ENCODE peak calls at places on chromosome 19, in five cellular contexts. M is neural progenitor cell, Y is HCT116, R is hepatocyte, Q is MM.1S. K is an unnamed sample.

GRCh38 chr19:41232686-41233085 is 13.7 kb downstream of the AXL start:
- DNase-seq in M (no peak), Y (no peak), Q (no peak), R (no peak), K (no peak)

GRCh38 chr19:17779281-17779930 is 15.5 kb upstream of the B3GNT3 start:
- DNase-seq in R (peak; percentile 34), M (peak; percentile 81), Y (peak; percentile 93), Q (no peak), K (peak; percentile 79)

GRCh38 chr19:3397266-3398022 is 31.1 kb downstream of the NFIC start:
- DNase-seq in R (no peak), Y (peak; percentile 21), Q (no peak), M (peak; percentile 30), K (peak; percentile 17)

GRCh38 chr19:45507864-45508680 is 793 bp downstream of the VASP start:
- DNase-seq in M (peak; percentile 57), R (peak; percentile 86), Q (no peak), Y (no peak), K (peak; percentile 54)

GRCh38 chr19:10000171-10000826 is 10.0 kb downstream of the COL5A3 start:
- DNase-seq in M (peak; percentile 86), R (peak; percentile 84), Y (peak; percentile 62), Q (peak; percentile 55), K (peak; percentile 64)

GRCh38 chr19:54517483-54517882 is 14.9 kb downstream of the LAIR2 start:
- DNase-seq in M (peak; percentile 60), Y (no peak), R (peak; percentile 41), Q (peak; percentile 68), K (peak; percentile 56)

GRCh38 chr19:57231686-57232085 is 863 bp downstream of the AURKC start:
- DNase-seq in Y (no peak), Q (no peak), M (no peak), R (no peak), K (no peak)

GRCh38 chr19:55210120-55210493 is 806 bp upstream of the PTPRH start:
- DNase-seq in Y (peak; percentile 88), M (no peak), Q (peak; percentile 33), R (peak; percentile 79), K (peak; percentile 73)

GRCh38 chr19:40517248-40517647 is 50.4 kb downstream of the SPTBN4 start:
- DNase-seq in M (no peak), Q (no peak), Y (no peak), R (no peak), K (no peak)

GRCh38 chr19:30222428-30222873 is 149.7 kb upstream of the ZNF536 start:
- DNase-seq in M (peak; percentile 75), Y (no peak), Q (no peak), R (peak; percentile 43), K (no peak)

GRCh38 chr19:10259162-10259905 is 7.3 kb downstream of the MRPL4 start:
- DNase-seq in Y (peak; percentile 82), M (peak; percentile 93), Q (peak; percentile 81), R (peak; percentile 95), K (peak; percentile 83)

GRCh38 chr19:35879770-35880317 is 11.5 kb downstream of the APLP1 start:
- DNase-seq in R (peak; percentile 95), Y (peak; percentile 75), M (peak; percentile 98), Q (peak; percentile 81), K (peak; percentile 73)

GRCh38 chr19:56026769-56027168 is 40.2 kb downstream of the NLRP5 start:
- DNase-seq in R (no peak), Y (no peak), M (no peak), Q (no peak), K (no peak)

GRCh38 chr19:18173572-18174294 is at the start of gene IFI30:
- DNase-seq in Y (no peak), M (peak; percentile 76), R (peak; percentile 88), Q (peak; percentile 57), K (peak; percentile 63)

GRCh38 chr19:28516415-28516872 is 696.5 kb downstream of the UQCRFS1 start:
- DNase-seq in Q (peak; percentile 88), Y (no peak), M (no peak), R (no peak), K (no peak)

GRCh38 chr19:57075125-57075524 is 44.7 kb upstream of the USP29 start:
- DNase-seq in R (no peak), Y (no peak), Q (no peak), M (no peak), K (no peak)

GRCh38 chr19:873084-874019 is 13.9 kb downstream of the CFD start:
- DNase-seq in M (peak; percentile 62), Q (peak; percentile 48), R (no peak), Y (peak; percentile 56), K (peak; percentile 51)

GRCh38 chr19:15508035-15508710 is at the start of gene CYP4F22:
- DNase-seq in R (no peak), Q (no peak), Y (no peak), M (no peak), K (no peak)

GRCh38 chr19:17968376-17968775 is 1.5 kb downstream of the KCNN1 start:
- DNase-seq in M (no peak), Q (no peak), R (no peak), Y (no peak), K (no peak)

GRCh38 chr19:58059003-58059671 is at the start of gene ZNF135:
- DNase-seq in R (peak; percentile 95), Q (no peak), M (peak; percentile 91), Y (no peak), K (no peak)

GRCh38 chr19:29626386-29626785 is 20.3 kb downstream of the POP4 start:
- DNase-seq in R (no peak), Q (no peak), Y (no peak), M (no peak), K (no peak)

GRCh38 chr19:43779147-43779819 is 1.5 kb downstream of the KCNN4 start:
- DNase-seq in R (peak; percentile 3), Q (no peak), Y (no peak), M (no peak), K (peak; percentile 74)
- H3K27ac ChIP-seq in R (no peak overlapping the region), Q (no peak overlapping the region), Y (peak overlapping the region; percentile 94), M (no peak overlapping the region), K (peak overlapping the region; percentile 88)

DNA sequence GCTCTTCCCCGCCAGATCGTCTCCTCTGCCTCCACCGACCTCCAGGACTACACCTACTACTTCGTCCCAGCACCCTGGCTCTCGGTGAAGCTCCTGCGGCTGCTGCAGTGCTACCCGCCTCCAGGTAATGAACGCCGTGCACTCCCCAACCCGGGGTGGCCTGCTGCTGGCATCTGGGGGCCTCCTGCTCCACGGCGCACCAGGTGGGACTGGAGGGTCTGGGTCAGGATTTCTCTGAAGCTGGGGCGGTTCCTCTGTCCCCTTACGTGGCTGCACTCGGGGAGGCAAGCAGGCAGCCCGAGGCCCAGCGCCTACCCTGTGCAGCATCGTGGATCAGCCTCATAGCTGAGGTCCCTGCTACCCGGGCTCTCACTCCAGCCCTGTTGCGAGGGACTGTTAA is 17.5 kb downstream of the FUZ start:
- DNase-seq in Q (no peak), R (no peak), M (no peak), Y (no peak), K (no peak)
- TF ChIP-seq CTCF in Q (no peak), R (no peak), M (no peak), Y (no peak), K (no peak)

GRCh38 chr19:43798546-43799409 is 3.5 kb downstream of the LYPD5 start:
- DNase-seq in Q (no peak), R (peak; percentile 87), Y (peak; percentile 70), M (peak; percentile 66), K (peak; percentile 89)

GRCh38 chr19:43798026-43798545 is 4.2 kb downstream of the LYPD5 start:
- DNase-seq in Y (no peak), Q (no peak), R (no peak), M (no peak), K (no peak)

GRCh38 chr19:43797556-43797955 is 4.7 kb downstream of the LYPD5 start:
- DNase-seq in R (no peak), M (no peak), Y (no peak), Q (no peak), K (no peak)

GRCh38 chr19:43797118-43797517 is 5.1 kb downstream of the LYPD5 start:
- DNase-seq in R (no peak), Q (no peak), Y (no peak), M (no peak), K (no peak)

GRCh38 chr19:43799502-43800142 is 2.6 kb downstream of the LYPD5 start:
- DNase-seq in M (no peak), R (peak; percentile 34), Y (no peak), Q (no peak), K (peak; percentile 49)
- TF ChIP-seq EZH2 in M (no peak), R (no peak), Y (no peak), Q (no peak), K (no peak)

DNA sequence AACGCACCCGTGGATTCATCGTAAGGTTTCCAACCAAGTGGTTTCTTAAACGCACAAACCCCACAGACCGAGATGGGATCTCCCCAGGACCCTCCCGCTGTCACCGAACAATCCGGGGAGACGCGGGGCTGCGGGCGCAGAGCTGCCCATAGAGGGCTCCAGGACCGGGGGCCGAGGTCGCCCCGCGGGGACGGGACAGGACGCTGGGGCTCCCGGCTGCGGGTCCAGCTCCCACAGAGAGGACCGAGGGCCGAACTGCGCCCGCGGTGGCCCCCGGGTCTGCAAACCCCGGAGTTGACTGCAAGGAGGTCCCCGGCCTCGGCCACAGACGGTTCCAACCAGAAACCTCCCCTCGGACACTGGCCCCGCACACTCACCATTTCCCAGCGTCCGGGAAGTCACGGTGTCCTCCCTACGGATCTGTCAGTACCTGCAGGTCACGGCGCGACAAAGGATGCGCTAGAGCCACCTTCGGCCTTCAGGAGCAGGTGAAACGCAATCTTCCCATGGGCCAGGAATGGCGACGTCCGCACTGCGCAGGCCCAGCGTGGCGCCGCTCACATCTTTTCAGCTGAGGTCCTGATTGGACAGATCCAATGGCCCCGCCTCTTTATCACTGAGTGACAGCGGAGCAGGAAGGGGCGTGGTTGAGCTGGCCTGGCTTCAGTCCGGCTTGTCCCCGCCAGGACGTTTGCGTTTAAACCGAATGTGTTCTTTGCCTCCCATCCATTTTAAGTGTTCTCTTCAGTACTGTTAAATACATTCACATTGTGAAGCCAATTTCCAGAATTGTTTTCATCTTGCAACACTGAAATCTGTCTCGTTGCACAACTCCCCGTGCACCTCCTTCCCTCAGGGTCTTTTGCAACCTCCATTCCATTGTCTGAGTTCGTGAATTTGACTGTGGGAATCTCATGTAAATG is at the start of gene ZNF14:
- DNase-seq in Y (peak; percentile 91), M (peak; percentile 98), Q (peak; percentile 87), R (peak; percentile 98), K (peak; percentile 90)
- H3K27ac ChIP-seq in Y (peak within 1 kb of the TSS; percentile 59), M (no peak within 1 kb of the TSS), Q (no peak within 1 kb of the TSS), R (peak within 1 kb of the TSS; percentile 86), K (no peak within 1 kb of the TSS)

GRCh38 chr19:33214621-33215020 is 11.0 kb downstream of the SLC7A10 start:
- DNase-seq in Y (no peak), Q (no peak), R (peak; percentile 55), M (peak; percentile 81), K (no peak)
- TF ChIP-seq CTCF in Y (peak; percentile 21), Q (peak; percentile 21), R (peak; percentile 43), M (peak; percentile 64), K (no peak)

DNA sequence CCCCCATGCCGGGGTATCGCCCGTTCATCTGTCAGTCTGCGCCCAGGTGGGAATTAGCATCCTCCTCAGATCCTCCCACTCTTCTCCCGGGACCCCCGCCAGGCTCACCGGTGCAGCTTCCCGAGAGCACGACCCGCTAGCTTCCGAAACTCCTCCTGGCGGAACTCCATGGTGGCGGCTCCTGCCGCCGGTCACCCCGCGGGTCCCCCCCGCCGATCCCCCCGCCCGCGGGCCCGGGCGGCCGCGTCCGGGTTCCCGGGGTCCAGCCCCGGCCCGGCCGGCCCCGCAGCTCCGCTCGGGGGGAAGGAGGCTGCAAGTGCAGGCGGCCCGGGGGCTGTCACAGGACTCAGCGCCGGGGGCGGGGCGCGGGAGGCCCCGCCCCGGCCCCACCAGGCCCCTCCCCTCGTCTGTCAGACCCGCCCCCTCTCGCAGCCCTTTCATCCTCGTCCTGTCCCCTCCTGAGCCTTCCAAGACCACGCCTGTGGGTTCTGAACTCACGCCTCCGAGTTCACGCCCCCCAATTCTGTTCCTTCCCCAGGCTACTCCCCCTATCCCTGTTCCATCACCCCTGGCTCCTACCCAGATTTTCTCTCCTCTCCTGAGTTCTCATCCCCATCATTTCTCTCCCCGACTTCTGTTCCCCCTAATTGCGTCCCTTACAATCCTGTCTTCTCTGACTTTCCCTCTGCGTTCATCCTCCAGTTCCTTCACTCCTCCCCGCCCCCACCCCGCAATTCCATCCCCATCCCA is at the start of gene SLC17A7:
- DNase-seq in R (peak; percentile 59), Y (no peak), Q (no peak), M (peak; percentile 86), K (no peak)
- TF ChIP-seq EZH2 in R (no peak), Y (no peak), Q (no peak), M (peak; percentile 5), K (no peak)